ENCODE peak calls at places on chromosome 16, in six cellular contexts. One of them, this sample, is unnamed.

GRCh38 chr16:28210264-28210663 is 1.5 kb downstream of the XPO6 start:
- DNase-seq in GM12878: no peak
- DNase-seq in A549: no peak
- DNase-seq in HepG2: no peak
- DNase-seq in IMR-90: no peak
- DNase-seq in K562: peak
- DNase-seq in this sample: no peak

GRCh38 chr16:68473358-68474064 is 25.2 kb upstream of the SMPD3 start:
- DNase-seq in GM12878: peak
- DNase-seq in IMR-90: no peak
- DNase-seq in HepG2: no peak
- DNase-seq in A549: no peak
- DNase-seq in K562: no peak
- DNase-seq in this sample: no peak

GRCh38 chr16:8868272-8869211 is at the start of gene CARHSP1:
- DNase-seq in HepG2: peak
- DNase-seq in GM12878: peak
- DNase-seq in K562: peak
- DNase-seq in A549: peak
- DNase-seq in IMR-90: peak
- DNase-seq in this sample: peak

GRCh38 chr16:3971261-3971660 is 90.7 kb upstream of the CREBBP start:
- DNase-seq in K562: no peak
- DNase-seq in A549: peak
- DNase-seq in IMR-90: peak
- DNase-seq in HepG2: no peak
- DNase-seq in GM12878: peak
- DNase-seq in this sample: no peak

GRCh38 chr16:48347980-48348379 is 37.2 kb downstream of the SIAH1 start:
- DNase-seq in HepG2: no peak
- DNase-seq in K562: no peak
- DNase-seq in IMR-90: no peak
- DNase-seq in GM12878: no peak
- DNase-seq in A549: no peak
- DNase-seq in this sample: no peak

GRCh38 chr16:14501331-14502255 is 128.5 kb downstream of the PARN start:
- DNase-seq in GM12878: peak
- DNase-seq in IMR-90: peak
- DNase-seq in A549: peak
- DNase-seq in HepG2: peak
- DNase-seq in K562: peak
- DNase-seq in this sample: peak

GRCh38 chr16:51762081-51762995 is 611.3 kb upstream of the SALL1 start:
- DNase-seq in K562: peak
- DNase-seq in HepG2: peak
- DNase-seq in IMR-90: peak
- DNase-seq in A549: peak
- DNase-seq in GM12878: no peak
- DNase-seq in this sample: peak

GRCh38 chr16:56673916-56674315 is 4.3 kb downstream of the MT1H start:
- DNase-seq in GM12878: no peak
- DNase-seq in HepG2: peak
- DNase-seq in A549: peak
- DNase-seq in IMR-90: peak
- DNase-seq in K562: peak
- DNase-seq in this sample: no peak

GRCh38 chr16:27193300-27193990 is 9.9 kb upstream of the KDM8 start:
- DNase-seq in IMR-90: no peak
- DNase-seq in HepG2: no peak
- DNase-seq in GM12878: no peak
- DNase-seq in A549: no peak
- DNase-seq in K562: no peak
- DNase-seq in this sample: no peak

GRCh38 chr16:66432429-66432828 is 5.3 kb downstream of the BEAN1 start:
- DNase-seq in GM12878: no peak
- DNase-seq in A549: no peak
- DNase-seq in HepG2: no peak
- DNase-seq in IMR-90: no peak
- DNase-seq in K562: no peak
- DNase-seq in this sample: no peak

GRCh38 chr16:11356573-11357331 is 11.5 kb downstream of the RMI2 start:
- DNase-seq in IMR-90: peak
- DNase-seq in A549: peak
- DNase-seq in HepG2: peak
- DNase-seq in K562: peak
- DNase-seq in GM12878: no peak
- DNase-seq in this sample: peak

GRCh38 chr16:30068750-30069574 is 3.4 kb downstream of the ALDOA start:
- DNase-seq in GM12878: no peak
- DNase-seq in K562: peak
- DNase-seq in IMR-90: no peak
- DNase-seq in HepG2: peak
- DNase-seq in A549: peak
- DNase-seq in this sample: no peak

GRCh38 chr16:48681520-48681919 is 71.5 kb upstream of the N4BP1 start:
- DNase-seq in GM12878: no peak
- DNase-seq in A549: no peak
- DNase-seq in IMR-90: no peak
- DNase-seq in HepG2: no peak
- DNase-seq in K562: peak
- DNase-seq in this sample: no peak

GRCh38 chr16:15704545-15704987 is 54.5 kb downstream of the NDE1 start:
- DNase-seq in IMR-90: peak
- DNase-seq in K562: peak
- DNase-seq in A549: peak
- DNase-seq in HepG2: peak
- DNase-seq in GM12878: no peak
- DNase-seq in this sample: peak

GRCh38 chr16:1175566-1176279 is 22.8 kb downstream of the CACNA1H start:
- DNase-seq in K562: no peak
- DNase-seq in A549: no peak
- DNase-seq in IMR-90: peak
- DNase-seq in GM12878: no peak
- DNase-seq in HepG2: peak
- DNase-seq in this sample: no peak

GRCh38 chr16:80369559-80369958 is 171.2 kb upstream of the DYNLRB2 start:
- DNase-seq in HepG2: peak
- DNase-seq in K562: peak
- DNase-seq in GM12878: no peak
- DNase-seq in A549: peak
- DNase-seq in IMR-90: peak
- DNase-seq in this sample: peak

GRCh38 chr16:16982614-16983013 is 488.1 kb downstream of the XYLT1 start:
- DNase-seq in IMR-90: no peak
- DNase-seq in A549: peak
- DNase-seq in HepG2: no peak
- DNase-seq in K562: peak
- DNase-seq in GM12878: no peak
- DNase-seq in this sample: no peak

GRCh38 chr16:58756650-58757332 is 22.7 kb upstream of the GOT2 start:
- DNase-seq in IMR-90: no peak
- DNase-seq in HepG2: no peak
- DNase-seq in GM12878: no peak
- DNase-seq in A549: no peak
- DNase-seq in K562: no peak
- DNase-seq in this sample: no peak

GRCh38 chr16:58753711-58754134 is 19.6 kb upstream of the GOT2 start:
- DNase-seq in K562: no peak
- DNase-seq in GM12878: no peak
- DNase-seq in A549: no peak
- DNase-seq in IMR-90: no peak
- DNase-seq in HepG2: no peak
- DNase-seq in this sample: no peak

DNA sequence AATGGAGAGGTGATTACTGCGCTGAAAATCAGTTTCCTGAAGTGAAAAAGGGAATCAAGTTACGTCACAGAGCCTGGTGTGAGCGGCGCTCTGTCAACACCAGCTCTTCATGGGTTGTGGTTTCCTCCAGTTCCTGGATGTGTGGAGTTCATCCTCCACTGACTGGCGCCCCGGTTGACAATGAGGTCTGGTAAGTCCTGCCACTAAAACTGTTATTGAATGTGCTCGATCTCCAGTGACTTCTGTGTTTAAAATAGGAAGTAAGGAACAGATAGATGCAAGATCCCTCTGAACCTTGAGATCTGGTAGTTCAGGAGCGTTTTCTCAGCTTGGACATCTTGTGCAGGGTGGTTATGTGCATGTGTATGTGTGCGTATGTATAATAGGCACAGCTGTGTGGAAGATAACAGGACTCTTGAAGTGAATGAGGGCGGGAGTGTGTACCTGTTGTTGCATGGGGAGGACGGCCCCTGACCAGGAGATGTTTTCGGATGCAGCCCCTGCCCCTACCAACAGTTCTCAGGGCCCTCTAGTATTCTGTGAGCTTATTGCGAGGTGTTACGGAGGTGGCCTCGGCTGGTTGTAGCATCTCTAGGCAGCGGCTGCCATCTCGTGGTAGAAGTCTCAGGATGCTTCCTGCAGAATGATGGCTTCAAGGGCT is 22.0 kb upstream of the GOT2 start:
- DNase-seq in GM12878: no peak
- DNase-seq in HepG2: peak
- DNase-seq in IMR-90: peak
- DNase-seq in K562: peak
- DNase-seq in A549: peak
- DNase-seq in this sample: peak
- TF ChIP-seq BHLHE40 in GM12878: no peak
- TF ChIP-seq BHLHE40 in HepG2: no peak
- TF ChIP-seq BHLHE40 in IMR-90: no peak
- TF ChIP-seq BHLHE40 in K562: peak
- TF ChIP-seq BHLHE40 in A549: no peak
- TF ChIP-seq BHLHE40 in this sample: no peak

GRCh38 chr16:2809149-2809760 is 7.8 kb upstream of the PRSS21 start:
- DNase-seq in IMR-90: no peak
- DNase-seq in K562: no peak
- DNase-seq in HepG2: no peak
- DNase-seq in A549: no peak
- DNase-seq in GM12878: no peak
- DNase-seq in this sample: no peak
- TF ChIP-seq BHLHE40 in IMR-90: no peak
- TF ChIP-seq BHLHE40 in K562: no peak
- TF ChIP-seq BHLHE40 in HepG2: no peak
- TF ChIP-seq BHLHE40 in A549: no peak
- TF ChIP-seq BHLHE40 in GM12878: no peak
- TF ChIP-seq BHLHE40 in this sample: no peak

DNA sequence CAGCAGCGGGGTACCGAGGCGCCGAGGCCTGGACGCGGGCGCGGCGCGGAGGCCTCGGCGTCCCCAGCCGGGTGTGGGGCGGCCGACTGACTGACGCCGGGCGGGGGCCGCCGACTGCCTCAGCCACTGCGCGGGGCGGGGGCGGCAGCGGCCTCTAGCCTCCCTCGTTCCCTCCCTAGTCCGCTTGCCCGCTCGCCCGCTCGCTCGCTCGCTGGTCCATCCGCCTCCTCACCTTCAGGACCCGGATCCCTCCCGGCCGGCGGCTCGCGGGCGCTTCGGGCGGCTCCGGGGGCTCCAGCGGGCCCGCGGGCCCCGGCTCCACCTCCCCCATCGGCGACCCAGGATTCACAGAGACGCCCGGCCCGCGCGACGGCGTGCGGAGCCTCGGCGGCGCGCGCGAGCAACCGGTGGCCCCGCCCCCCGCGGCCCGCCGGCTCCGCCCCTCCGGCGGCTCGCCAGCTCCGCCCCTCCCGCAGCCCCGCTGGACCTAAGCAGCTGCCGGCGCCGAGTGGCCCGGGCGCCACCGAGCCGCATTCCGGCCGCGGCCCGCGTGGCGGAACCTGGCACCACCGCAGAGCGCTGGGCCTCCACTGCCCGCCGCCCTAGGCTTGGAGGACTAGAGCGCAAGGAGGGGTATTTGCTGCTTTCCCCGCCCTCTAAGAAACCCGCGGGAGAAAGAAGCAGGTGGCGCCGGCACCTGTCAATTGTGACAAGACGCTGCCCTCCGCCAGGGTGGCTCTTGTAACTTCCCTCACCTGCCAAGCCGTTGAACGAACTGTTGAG is 773 bp downstream of the PHLPP2 start:
- DNase-seq in HepG2: peak
- DNase-seq in GM12878: no peak
- DNase-seq in A549: peak
- DNase-seq in IMR-90: peak
- DNase-seq in K562: peak
- DNase-seq in this sample: peak
- TF ChIP-seq BHLHE40 in HepG2: no peak
- TF ChIP-seq BHLHE40 in GM12878: peak
- TF ChIP-seq BHLHE40 in A549: no peak
- TF ChIP-seq BHLHE40 in IMR-90: no peak
- TF ChIP-seq BHLHE40 in K562: no peak
- TF ChIP-seq BHLHE40 in this sample: no peak

DNA sequence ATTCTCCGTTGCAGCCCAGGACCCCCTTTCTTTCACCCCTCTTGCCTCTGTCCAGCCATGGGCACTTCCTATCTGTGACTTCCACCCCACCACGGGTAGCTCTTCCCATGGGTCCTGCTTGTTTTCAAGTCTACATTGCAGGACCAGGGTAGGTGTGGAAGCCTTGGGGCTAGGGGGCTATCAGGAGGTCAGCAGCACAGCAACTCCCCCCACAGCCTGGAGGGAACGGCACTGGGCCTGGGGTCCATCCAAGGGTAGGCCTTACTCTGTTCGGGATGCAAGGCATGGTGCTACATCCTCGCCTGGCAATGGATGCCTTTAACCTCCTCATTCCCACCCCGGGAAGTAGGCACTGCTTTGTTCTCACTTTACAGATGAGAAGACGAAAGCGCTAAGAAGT is 109.3 kb downstream of the IRX5 start:
- DNase-seq in K562: no peak
- DNase-seq in HepG2: no peak
- DNase-seq in GM12878: no peak
- DNase-seq in IMR-90: no peak
- DNase-seq in A549: no peak
- DNase-seq in this sample: no peak
- TF ChIP-seq BHLHE40 in K562: no peak
- TF ChIP-seq BHLHE40 in HepG2: no peak
- TF ChIP-seq BHLHE40 in GM12878: no peak
- TF ChIP-seq BHLHE40 in IMR-90: no peak
- TF ChIP-seq BHLHE40 in A549: no peak
- TF ChIP-seq BHLHE40 in this sample: no peak

GRCh38 chr16:84817206-84817605 is 2.6 kb upstream of the CRISPLD2 start:
- DNase-seq in K562: no peak
- DNase-seq in GM12878: no peak
- DNase-seq in IMR-90: no peak
- DNase-seq in HepG2: no peak
- DNase-seq in A549: no peak
- DNase-seq in this sample: no peak
- TF ChIP-seq BHLHE40 in K562: no peak
- TF ChIP-seq BHLHE40 in GM12878: no peak
- TF ChIP-seq BHLHE40 in IMR-90: no peak
- TF ChIP-seq BHLHE40 in HepG2: no peak
- TF ChIP-seq BHLHE40 in A549: no peak
- TF ChIP-seq BHLHE40 in this sample: no peak

DNA sequence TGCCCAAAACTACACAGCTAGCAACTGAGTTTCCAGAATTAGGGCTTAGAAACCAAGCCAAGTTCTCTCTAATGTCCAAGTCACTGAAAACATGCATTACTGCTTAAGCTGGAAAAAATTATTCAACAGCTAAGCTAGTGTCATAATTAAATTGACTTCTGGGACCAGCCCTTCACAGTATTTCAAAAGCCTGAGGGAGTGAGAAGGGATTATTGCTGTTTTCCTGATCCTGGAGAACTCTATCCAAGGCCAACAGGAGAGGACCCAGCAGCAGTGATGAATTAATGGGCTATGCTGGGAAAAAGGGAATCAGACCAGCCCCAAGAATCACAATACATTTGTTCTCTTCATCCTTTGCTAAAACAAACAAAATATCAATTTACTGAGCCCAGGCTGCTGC is 34.6 kb upstream of the CLEC3A start:
- DNase-seq in A549: no peak
- DNase-seq in K562: no peak
- DNase-seq in IMR-90: no peak
- DNase-seq in HepG2: no peak
- DNase-seq in GM12878: no peak
- DNase-seq in this sample: no peak
- TF ChIP-seq BHLHE40 in A549: no peak
- TF ChIP-seq BHLHE40 in K562: no peak
- TF ChIP-seq BHLHE40 in IMR-90: no peak
- TF ChIP-seq BHLHE40 in HepG2: no peak
- TF ChIP-seq BHLHE40 in GM12878: no peak
- TF ChIP-seq BHLHE40 in this sample: no peak